ENCODE peak calls at places on chromosomes 5 and 9, in four cellular contexts. Y, U, O and A are unnamed samples.

GRCh38 chr5:11619339-11620028 is 284.8 kb downstream of the CTNND2 start:
- DNase-seq in O (peak; percentile 16), U (peak; percentile 7), Y (peak; percentile 59), A (no peak)

GRCh38 chr5:35205186-35205585 is 25.1 kb downstream of the PRLR start:
- DNase-seq in Y (peak; percentile 56), O (no peak), U (no peak), A (no peak)

GRCh38 chr5:44885903-44886302 is 77.2 kb downstream of the MRPS30 start:
- DNase-seq in Y (peak; percentile 73), O (no peak), U (no peak), A (peak; percentile 87)

GRCh38 chr9:134502261-134503211 is 139.1 kb upstream of the COL5A1 start:
- DNase-seq in U (peak; percentile 53), O (no peak), Y (peak; percentile 79), A (peak; percentile 64)

GRCh38 chr5:92916036-92916435 is 665.0 kb downstream of the NR2F1-AS1 start:
- DNase-seq in O (no peak), Y (peak; percentile 56), U (no peak), A (peak; percentile 6)

GRCh38 chr9:29332789-29333188 is 1759.5 kb upstream of the C9orf72 start:
- DNase-seq in U (no peak), O (no peak), Y (peak; percentile 79), A (peak; percentile 77)

GRCh38 chr5:29930316-29930715 is 1263.2 kb upstream of the CDH6 start:
- DNase-seq in O (no peak), Y (peak; percentile 38), U (no peak), A (no peak)

GRCh38 chr5:127229185-127229889 is 61.3 kb upstream of the MEGF10 start:
- DNase-seq in U (peak; percentile 59), Y (peak; percentile 51), O (peak; percentile 53), A (peak; percentile 24)

GRCh38 chr5:141465351-141465750 is 10.4 kb upstream of the PCDHGC3 start:
- DNase-seq in O (no peak), Y (no peak), U (no peak), A (no peak)

GRCh38 chr9:23447166-23447565 is 378.9 kb downstream of the ELAVL2 start:
- DNase-seq in U (no peak), O (no peak), Y (no peak), A (no peak)

GRCh38 chr9:34559616-34560546 is 29.6 kb downstream of the CNTFR start:
- DNase-seq in Y (no peak), O (no peak), U (peak; percentile 17), A (peak; percentile 48)

GRCh38 chr9:130766031-130766903 is 68.8 kb upstream of the ABL1 start:
- DNase-seq in O (no peak), U (no peak), Y (no peak), A (peak; percentile 67)

GRCh38 chr5:5494489-5495402 is 72.3 kb downstream of the ICE1 start:
- DNase-seq in U (peak; percentile 86), Y (peak; percentile 45), O (peak; percentile 28), A (peak; percentile 17)

GRCh38 chr5:103259705-103260355 is 1.3 kb downstream of the MACIR start:
- DNase-seq in Y (peak; percentile 47), O (no peak), U (no peak), A (peak; percentile 60)

GRCh38 chr9:105088088-105088487 is 156.4 kb upstream of the SLC44A1 start:
- DNase-seq in O (no peak), U (peak; percentile 37), Y (peak; percentile 38), A (no peak)

GRCh38 chr9:136482046-136482792 is 621 bp downstream of the SEC16A start:
- DNase-seq in U (peak; percentile 45), Y (peak; percentile 9), O (no peak), A (peak; percentile 39)

GRCh38 chr5:107218457-107219193 is 452.1 kb downstream of the EFNA5 start:
- DNase-seq in U (no peak), O (no peak), Y (peak; percentile 17), A (peak; percentile 91)

GRCh38 chr5:79886456-79886855 is 104.6 kb downstream of the MTX3 start:
- DNase-seq in O (no peak), U (no peak), Y (no peak), A (no peak)

GRCh38 chr9:136587145-136587943 is 41.5 kb upstream of the NOTCH1 start:
- DNase-seq in U (peak; percentile 66), Y (no peak), O (no peak), A (no peak)

GRCh38 chr5:140571105-140571504 is 6.5 kb downstream of the SLC35A4 start:
- DNase-seq in U (no peak), Y (no peak), O (no peak), A (no peak)

GRCh38 chr5:137119321-137119720 is 379.8 kb downstream of the SPOCK1 start:
- DNase-seq in O (no peak), Y (no peak), U (no peak), A (no peak)

GRCh38 chr5:170483701-170484458 is 19.9 kb upstream of the KCNIP1 start:
- DNase-seq in U (peak; percentile 34), O (no peak), Y (peak; percentile 21), A (peak; percentile 55)

GRCh38 chr9:20989923-20990341 is 41.5 kb downstream of the HACD4 start:
- DNase-seq in Y (no peak), O (peak; percentile 9), U (peak; percentile 67), A (no peak)

GRCh38 chr5:10441992-10442435 is 335 bp downstream of the ROPN1L start:
- DNase-seq in O (no peak), U (no peak), Y (no peak), A (no peak)

GRCh38 chr5:27944471-27944870 is 906.1 kb upstream of the CDH9 start:
- DNase-seq in O (no peak), U (no peak), Y (peak; percentile 4), A (peak; percentile 19)

GRCh38 chr5:81247441-81247972 is 14.4 kb downstream of the CKMT2 start:
- DNase-seq in O (no peak), U (no peak), Y (peak; percentile 14), A (peak; percentile 24)

GRCh38 chr9:83476513-83476912 is 61.7 kb downstream of the FRMD3 start:
- DNase-seq in U (no peak), O (no peak), Y (no peak), A (no peak)

GRCh38 chr5:103962023-103962422 is 399.4 kb upstream of the NUDT12 start:
- DNase-seq in Y (peak; percentile 69), U (no peak), O (no peak), A (peak; percentile 22)

GRCh38 chr9:14710804-14711203 is 11.7 kb downstream of the CER1 start:
- DNase-seq in O (no peak), Y (peak; percentile 64), U (no peak), A (peak; percentile 72)

GRCh38 chr9:17477816-17478215 is 101.0 kb upstream of the SH3GL2 start:
- DNase-seq in U (no peak), Y (no peak), O (no peak), A (no peak)

GRCh38 chr9:127919253-127919815 is 2.5 kb upstream of the ST6GALNAC4 start:
- DNase-seq in Y (peak; percentile 98), U (peak; percentile 90), O (peak; percentile 30), A (peak; percentile 99)

GRCh38 chr5:5886812-5887486 is 464.5 kb downstream of the ICE1 start:
- DNase-seq in U (peak; percentile 18), O (peak; percentile 9), Y (peak; percentile 87), A (no peak)

GRCh38 chr9:105046907-105047651 is 119.1 kb upstream of the ABCA1 start:
- DNase-seq in O (no peak), Y (peak; percentile 6), U (no peak), A (no peak)

GRCh38 chr9:16126042-16126441 is 573.2 kb downstream of the CCDC171 start:
- DNase-seq in U (no peak), Y (peak; percentile 41), O (no peak), A (no peak)

GRCh38 chr9:137316012-137316981 is 14.2 kb upstream of the NRARP start:
- DNase-seq in U (peak; percentile 66), O (no peak), Y (peak; percentile 51), A (peak; percentile 32)

GRCh38 chr5:143061161-143061945 is 291.2 kb downstream of the ARHGAP26 start:
- DNase-seq in U (no peak), O (peak; percentile 48), Y (peak; percentile 84), A (peak; percentile 76)

GRCh38 chr5:54895816-54896341 is 89.5 kb downstream of the ESM1 start:
- DNase-seq in Y (peak; percentile 59), O (peak; percentile 31), U (peak; percentile 64), A (peak; percentile 42)
- TF ChIP-seq CTCF in Y (peak; percentile 60), O (peak; percentile 44), U (peak; percentile 59), A (peak; percentile 71)

DNA sequence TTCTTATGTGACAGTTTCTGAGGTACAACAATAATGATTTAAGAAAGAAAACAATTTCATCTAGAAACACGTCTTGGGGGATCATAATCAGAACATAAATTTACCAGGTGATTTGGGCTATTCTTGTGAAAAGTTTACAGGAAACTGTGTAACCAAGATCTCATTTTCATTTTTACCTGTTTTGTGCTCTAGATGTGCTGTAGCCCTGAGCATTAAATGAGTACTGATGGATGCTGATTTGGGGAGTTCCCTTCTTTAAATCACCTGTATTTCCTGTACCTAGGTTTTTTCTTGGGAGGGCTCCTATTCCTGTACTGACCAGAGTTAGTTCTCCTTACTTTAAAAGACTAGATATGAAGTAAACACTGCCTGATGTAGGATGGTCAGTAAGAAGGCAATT is 12.7 kb downstream of the MATR3 start:
- DNase-seq in O (no peak), Y (no peak), U (no peak), A (no peak)
- H3K4me1 ChIP-seq in O (peaks cover 3% of the 10 kb centered on the region), Y (peaks cover 12% of the 10 kb centered on the region), U (peaks cover 78% of the 10 kb centered on the region), A (peaks cover 15% of the 10 kb centered on the region)

GRCh38 chr5:41695920-41696582 is 174.2 kb downstream of the OXCT1 start:
- DNase-seq in U (no peak), Y (peak; percentile 38), O (no peak), A (no peak)
- TF ChIP-seq CTCF in U (no peak), Y (peak; percentile 68), O (peak; percentile 11), A (peak; percentile 14)

GRCh38 chr9:92960561-92961290 is 13.4 kb downstream of the FGD3 start:
- DNase-seq in Y (no peak), O (no peak), U (no peak), A (no peak)
- H3K4me1 ChIP-seq in Y (no peaks in the 10 kb centered on the region), O (no peaks in the 10 kb centered on the region), U (peaks cover 7% of the 10 kb centered on the region), A (no peaks in the 10 kb centered on the region)

GRCh38 chr9:77276799-77277198 is 99.5 kb downstream of the VPS13A start:
- DNase-seq in Y (no peak), U (no peak), O (no peak), A (no peak)
- TF ChIP-seq CTCF in Y (no peak), U (no peak), O (no peak), A (no peak)

DNA sequence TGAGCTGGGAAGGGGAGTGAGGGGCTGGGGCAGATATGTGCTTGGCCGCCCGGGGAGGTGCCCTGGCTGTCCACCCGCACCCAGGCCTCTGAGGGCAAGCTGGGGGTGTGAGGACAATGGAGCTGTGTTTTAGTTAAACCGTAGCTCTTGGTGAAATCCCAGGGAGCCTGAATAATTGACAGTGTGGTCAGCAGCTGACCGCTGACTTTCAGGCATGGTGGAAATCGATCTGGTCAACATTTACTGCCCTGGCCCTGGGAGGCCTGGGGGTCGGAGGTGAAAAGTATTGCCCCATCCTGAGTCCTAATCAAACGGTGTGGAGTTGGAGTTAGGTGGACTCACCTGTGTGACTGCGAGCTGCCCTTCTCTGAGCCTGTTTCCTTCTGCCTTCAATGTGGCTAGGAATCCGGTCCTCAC is 31.2 kb upstream of the CRB2 start:
- DNase-seq in Y (no peak), U (no peak), O (no peak), A (no peak)
- H3K4me1 ChIP-seq in Y (peaks cover 17% of the 10 kb centered on the region), U (peaks cover 23% of the 10 kb centered on the region), O (peaks cover 4% of the 10 kb centered on the region), A (peaks cover 13% of the 10 kb centered on the region)